ENCODE peak calls at places on chromosomes 4 and X, in eight cellular contexts. G is heart left ventricle; C is activated CD8-positive, alpha-beta memory T cell treated with anti-CD3 and anti-CD28 coated beads for 1 hour; U is effector CD4-positive, alpha-beta T cell; V is amniotic stem cell; B is HEK293T; X is iPS-NIHi11; P is GM23248. Z is an unnamed sample.

GRCh38 chrX:130869239-130869638 is 33.8 kb downstream of the ENOX2 start:
- DNase-seq in G (no peak), C (no peak), B (no peak), V (no peak), X (no peak), U (no peak), P (peak; percentile 60), Z (no peak)

GRCh38 chrX:10579018-10579752 is 41.2 kb downstream of the MID1 start:
- DNase-seq in C (no peak), U (no peak), G (no peak), B (no peak), V (peak; percentile 1), P (peak; percentile 74), X (no peak), Z (no peak)

GRCh38 chr4:3292571-3293409 is at the start of gene RGS12:
- DNase-seq in X (peak; percentile 100), P (peak; percentile 97), V (peak; percentile 92), G (peak; percentile 96), B (peak; percentile 100), C (peak; percentile 58), U (peak; percentile 80), Z (peak; percentile 60)

GRCh38 chr4:8601556-8601955 is 9.0 kb downstream of the CPZ start:
- DNase-seq in V (no peak), X (no peak), G (no peak), C (no peak), B (no peak), U (no peak), P (no peak), Z (no peak)

GRCh38 chrX:48493890-48494364 is 14.9 kb upstream of the PORCN start:
- DNase-seq in P (peak; percentile 70), B (peak; percentile 46), V (no peak), X (peak; percentile 56), U (no peak), G (no peak), C (no peak), Z (no peak)

GRCh38 chr4:168509786-168510185 is 12.9 kb downstream of the PALLD start:
- DNase-seq in V (no peak), P (peak; percentile 68), C (no peak), B (no peak), G (no peak), U (peak; percentile 6), X (no peak), Z (no peak)

GRCh38 chr4:56655627-56656345 is 25.3 kb downstream of the HOPX start:
- DNase-seq in U (no peak), X (peak; percentile 43), P (peak; percentile 29), B (peak; percentile 44), C (no peak), G (no peak), V (no peak), Z (no peak)

GRCh38 chrX:45761920-45762319 is 561.2 kb upstream of the DIPK2B start:
- DNase-seq in B (no peak), G (no peak), V (no peak), P (no peak), X (no peak), U (no peak), C (no peak), Z (no peak)

GRCh38 chr4:99856166-99856565 is 38.1 kb downstream of the LAMTOR3 start:
- DNase-seq in X (no peak), B (no peak), V (peak; percentile 0), G (no peak), P (peak; percentile 73), C (no peak), U (no peak), Z (no peak)

Z was measured in cerebellar nuclear complex.